ENCODE peak calls at places on chromosomes 7 and 10, in nine cellular contexts. One of them, this sample, is unnamed.

GRCh38 chr7:128210590-128211570 is 30.2 kb upstream of the LEP start:
- DNase-seq in posterior vena cava: peak; percentile 74
- DNase-seq in stromal cell of bone marrow: no peak
- DNase-seq in activated naive CD8-positive, alpha-beta T cell treated with anti-CD3 and anti-CD28 coated beads for 36 hours: no peak
- DNase-seq in NCI-H1436: no peak
- DNase-seq in natural killer cell treated with Interleukin-12 subunit alpha and Interleukin-12 subunit beta and Interleukin-15 and Interleukin-18, amount 100 ng/mL, for 72 hours: no peak
- DNase-seq in aorta: peak; percentile 40
- DNase-seq in CD4-positive, alpha-beta T cell: no peak
- DNase-seq in GM12865: no peak
- DNase-seq in this sample: no peak

GRCh38 chr10:121134711-121135110 is 283.5 kb downstream of the WDR11 start:
- DNase-seq in posterior vena cava: no peak
- DNase-seq in stromal cell of bone marrow: no peak
- DNase-seq in activated naive CD8-positive, alpha-beta T cell treated with anti-CD3 and anti-CD28 coated beads for 36 hours: no peak
- DNase-seq in NCI-H1436: no peak
- DNase-seq in natural killer cell treated with Interleukin-12 subunit alpha and Interleukin-12 subunit beta and Interleukin-15 and Interleukin-18, amount 100 ng/mL, for 72 hours: no peak
- DNase-seq in aorta: no peak
- DNase-seq in CD4-positive, alpha-beta T cell: no peak
- DNase-seq in GM12865: no peak
- DNase-seq in this sample: no peak

GRCh38 chr7:121624922-121625321 is 228.8 kb upstream of the FAM3C start:
- DNase-seq in posterior vena cava: peak; percentile 85
- DNase-seq in stromal cell of bone marrow: peak; percentile 36
- DNase-seq in activated naive CD8-positive, alpha-beta T cell treated with anti-CD3 and anti-CD28 coated beads for 36 hours: no peak
- DNase-seq in NCI-H1436: no peak
- DNase-seq in natural killer cell treated with Interleukin-12 subunit alpha and Interleukin-12 subunit beta and Interleukin-15 and Interleukin-18, amount 100 ng/mL, for 72 hours: no peak
- DNase-seq in aorta: peak; percentile 80
- DNase-seq in CD4-positive, alpha-beta T cell: no peak
- DNase-seq in GM12865: no peak
- DNase-seq in this sample: no peak

GRCh38 chr7:44134943-44135628 is 6.0 kb downstream of the MYL7 start:
- DNase-seq in posterior vena cava: no peak
- DNase-seq in stromal cell of bone marrow: no peak
- DNase-seq in activated naive CD8-positive, alpha-beta T cell treated with anti-CD3 and anti-CD28 coated beads for 36 hours: no peak
- DNase-seq in NCI-H1436: no peak
- DNase-seq in natural killer cell treated with Interleukin-12 subunit alpha and Interleukin-12 subunit beta and Interleukin-15 and Interleukin-18, amount 100 ng/mL, for 72 hours: no peak
- DNase-seq in aorta: no peak
- DNase-seq in CD4-positive, alpha-beta T cell: no peak
- DNase-seq in GM12865: no peak
- DNase-seq in this sample: no peak

GRCh38 chr10:82925547-82925946 is 1050.6 kb downstream of the NRG3 start:
- DNase-seq in posterior vena cava: no peak
- DNase-seq in stromal cell of bone marrow: no peak
- DNase-seq in activated naive CD8-positive, alpha-beta T cell treated with anti-CD3 and anti-CD28 coated beads for 36 hours: no peak
- DNase-seq in NCI-H1436: no peak
- DNase-seq in natural killer cell treated with Interleukin-12 subunit alpha and Interleukin-12 subunit beta and Interleukin-15 and Interleukin-18, amount 100 ng/mL, for 72 hours: no peak
- DNase-seq in aorta: no peak
- DNase-seq in CD4-positive, alpha-beta T cell: no peak
- DNase-seq in GM12865: peak; percentile 57
- DNase-seq in this sample: no peak

GRCh38 chr7:8175929-8176369 is 86.0 kb downstream of the ICA1 start:
- DNase-seq in posterior vena cava: no peak
- DNase-seq in stromal cell of bone marrow: no peak
- DNase-seq in activated naive CD8-positive, alpha-beta T cell treated with anti-CD3 and anti-CD28 coated beads for 36 hours: no peak
- DNase-seq in NCI-H1436: no peak
- DNase-seq in natural killer cell treated with Interleukin-12 subunit alpha and Interleukin-12 subunit beta and Interleukin-15 and Interleukin-18, amount 100 ng/mL, for 72 hours: no peak
- DNase-seq in aorta: no peak
- DNase-seq in CD4-positive, alpha-beta T cell: no peak
- DNase-seq in GM12865: no peak
- DNase-seq in this sample: no peak

GRCh38 chr7:106071356-106071998 is 40.6 kb downstream of the SYPL1 start:
- DNase-seq in posterior vena cava: no peak
- DNase-seq in stromal cell of bone marrow: no peak
- DNase-seq in activated naive CD8-positive, alpha-beta T cell treated with anti-CD3 and anti-CD28 coated beads for 36 hours: peak; percentile 43
- DNase-seq in NCI-H1436: no peak
- DNase-seq in natural killer cell treated with Interleukin-12 subunit alpha and Interleukin-12 subunit beta and Interleukin-15 and Interleukin-18, amount 100 ng/mL, for 72 hours: peak; percentile 78
- DNase-seq in aorta: no peak
- DNase-seq in CD4-positive, alpha-beta T cell: peak; percentile 28
- DNase-seq in GM12865: peak; percentile 94
- DNase-seq in this sample: peak; percentile 96

GRCh38 chr10:72204296-72204695 is 11.5 kb upstream of the ANAPC16 start:
- DNase-seq in posterior vena cava: no peak
- DNase-seq in stromal cell of bone marrow: peak; percentile 52
- DNase-seq in activated naive CD8-positive, alpha-beta T cell treated with anti-CD3 and anti-CD28 coated beads for 36 hours: no peak
- DNase-seq in NCI-H1436: no peak
- DNase-seq in natural killer cell treated with Interleukin-12 subunit alpha and Interleukin-12 subunit beta and Interleukin-15 and Interleukin-18, amount 100 ng/mL, for 72 hours: no peak
- DNase-seq in aorta: no peak
- DNase-seq in CD4-positive, alpha-beta T cell: no peak
- DNase-seq in GM12865: no peak
- DNase-seq in this sample: no peak

GRCh38 chr10:112210672-112211071 is 27.1 kb upstream of the GPAM start:
- DNase-seq in posterior vena cava: no peak
- DNase-seq in stromal cell of bone marrow: no peak
- DNase-seq in activated naive CD8-positive, alpha-beta T cell treated with anti-CD3 and anti-CD28 coated beads for 36 hours: no peak
- DNase-seq in NCI-H1436: no peak
- DNase-seq in natural killer cell treated with Interleukin-12 subunit alpha and Interleukin-12 subunit beta and Interleukin-15 and Interleukin-18, amount 100 ng/mL, for 72 hours: no peak
- DNase-seq in aorta: no peak
- DNase-seq in CD4-positive, alpha-beta T cell: no peak
- DNase-seq in GM12865: no peak
- DNase-seq in this sample: no peak

GRCh38 chr7:63043657-63044543 is 954.7 kb upstream of the ZNF722 start:
- DNase-seq in posterior vena cava: peak; percentile 69
- DNase-seq in stromal cell of bone marrow: no peak
- DNase-seq in activated naive CD8-positive, alpha-beta T cell treated with anti-CD3 and anti-CD28 coated beads for 36 hours: no peak
- DNase-seq in NCI-H1436: no peak
- DNase-seq in natural killer cell treated with Interleukin-12 subunit alpha and Interleukin-12 subunit beta and Interleukin-15 and Interleukin-18, amount 100 ng/mL, for 72 hours: no peak
- DNase-seq in aorta: no peak
- DNase-seq in CD4-positive, alpha-beta T cell: no peak
- DNase-seq in GM12865: no peak
- DNase-seq in this sample: no peak

GRCh38 chr10:110820321-110820814 is 51.4 kb upstream of the PDCD4 start:
- DNase-seq in posterior vena cava: no peak
- DNase-seq in stromal cell of bone marrow: peak; percentile 43
- DNase-seq in activated naive CD8-positive, alpha-beta T cell treated with anti-CD3 and anti-CD28 coated beads for 36 hours: no peak
- DNase-seq in NCI-H1436: no peak
- DNase-seq in natural killer cell treated with Interleukin-12 subunit alpha and Interleukin-12 subunit beta and Interleukin-15 and Interleukin-18, amount 100 ng/mL, for 72 hours: no peak
- DNase-seq in aorta: peak; percentile 81
- DNase-seq in CD4-positive, alpha-beta T cell: no peak
- DNase-seq in GM12865: no peak
- DNase-seq in this sample: no peak

GRCh38 chr7:43522406-43523156 is 60.3 kb upstream of the STK17A start:
- DNase-seq in posterior vena cava: no peak
- DNase-seq in stromal cell of bone marrow: peak; percentile 45
- DNase-seq in activated naive CD8-positive, alpha-beta T cell treated with anti-CD3 and anti-CD28 coated beads for 36 hours: no peak
- DNase-seq in NCI-H1436: no peak
- DNase-seq in natural killer cell treated with Interleukin-12 subunit alpha and Interleukin-12 subunit beta and Interleukin-15 and Interleukin-18, amount 100 ng/mL, for 72 hours: no peak
- DNase-seq in aorta: no peak
- DNase-seq in CD4-positive, alpha-beta T cell: no peak
- DNase-seq in GM12865: no peak
- DNase-seq in this sample: peak; percentile 53

GRCh38 chr10:63068246-63068645 is 64.9 kb upstream of the NRBF2 start:
- DNase-seq in posterior vena cava: no peak
- DNase-seq in stromal cell of bone marrow: peak; percentile 9
- DNase-seq in activated naive CD8-positive, alpha-beta T cell treated with anti-CD3 and anti-CD28 coated beads for 36 hours: no peak
- DNase-seq in NCI-H1436: no peak
- DNase-seq in natural killer cell treated with Interleukin-12 subunit alpha and Interleukin-12 subunit beta and Interleukin-15 and Interleukin-18, amount 100 ng/mL, for 72 hours: no peak
- DNase-seq in aorta: no peak
- DNase-seq in CD4-positive, alpha-beta T cell: no peak
- DNase-seq in GM12865: peak; percentile 61
- DNase-seq in this sample: no peak

This sample was measured in mesendoderm.